ENCODE peak calls at places on chromosomes 3 and 15, in six cellular contexts. Y is lung; D is NCI-H1417; N is naive thymus-derived CD4-positive, alpha-beta T cell; U is substantia nigra; F is CD4-positive, alpha-beta memory T cell. Q is an unnamed sample.
A peak's percentile ranks its signal among the peaks of the same experiment; 100 is the strongest.

GRCh38 chr3:130354430-130354829 is 9.0 kb downstream of the COL6A5 start:
- DNase-seq in Y (no peak), D (no peak), N (no peak), U (no peak), F (no peak), Q (no peak)

GRCh38 chr3:125107861-125108567 is 52.2 kb upstream of the HEG1 start:
- DNase-seq in Y (no peak), D (no peak), N (no peak), U (no peak), F (no peak), Q (no peak)

GRCh38 chr3:174287601-174288180 is 571.4 kb upstream of the NAALADL2 start:
- DNase-seq in Y (no peak), D (no peak), N (no peak), U (no peak), F (no peak), Q (no peak)

GRCh38 chr3:64539451-64540196 is 148.2 kb downstream of the ADAMTS9 start:
- DNase-seq in Y (no peak), D (no peak), N (no peak), U (no peak), F (no peak), Q (no peak)

GRCh38 chr15:48681274-48681840 is 35.8 kb upstream of the FBN1 start:
- DNase-seq in Y (no peak), D (peak; percentile 25), N (no peak), U (no peak), F (no peak), Q (peak; percentile 7)

GRCh38 chr3:160598865-160599264 is 33.5 kb upstream of the KPNA4 start:
- DNase-seq in Y (no peak), D (no peak), N (no peak), U (no peak), F (no peak), Q (no peak)

GRCh38 chr15:59691194-59691805 is 2.2 kb upstream of the BNIP2 start:
- DNase-seq in Y (no peak), D (peak; percentile 33), N (peak; percentile 50), U (no peak), F (peak; percentile 48), Q (peak; percentile 23)

GRCh38 chr15:73685561-73685960 is 1.4 kb downstream of the CD276 start:
- DNase-seq in Y (no peak), D (no peak), N (no peak), U (no peak), F (no peak), Q (no peak)

GRCh38 chr3:24475945-24476344 is 18.7 kb downstream of the THRB start:
- DNase-seq in Y (no peak), D (no peak), N (no peak), U (no peak), F (no peak), Q (no peak)

GRCh38 chr15:58522865-58523264 is 91.1 kb downstream of the LIPC start:
- DNase-seq in Y (no peak), D (no peak), N (no peak), U (no peak), F (no peak), Q (no peak)

GRCh38 chr15:57245130-57245529 is 131.2 kb upstream of the CGNL1 start:
- DNase-seq in Y (no peak), D (peak; percentile 42), N (no peak), U (no peak), F (no peak), Q (no peak)

GRCh38 chr3:194824676-194825075 is 139.0 kb downstream of the FAM43A start:
- DNase-seq in Y (no peak), D (no peak), N (no peak), U (no peak), F (no peak), Q (no peak)

GRCh38 chr3:65548848-65549625 is 489.7 kb downstream of the MAGI1 start:
- DNase-seq in Y (no peak), D (no peak), N (no peak), U (no peak), F (no peak), Q (no peak)

GRCh38 chr3:149898771-149899170 is 71.9 kb downstream of the PFN2 start:
- DNase-seq in Y (no peak), D (no peak), N (no peak), U (no peak), F (no peak), Q (no peak)

GRCh38 chr15:47720555-47720954 is 3.2 kb downstream of the SEMA6D start:
- DNase-seq in Y (no peak), D (no peak), N (no peak), U (no peak), F (no peak), Q (no peak)

GRCh38 chr3:147395975-147396708 is 10.2 kb downstream of the ZIC4 start:
- DNase-seq in Y (no peak), D (no peak), N (no peak), U (no peak), F (no peak), Q (no peak)

GRCh38 chr15:100686725-100687488 is 84.5 kb downstream of the ASB7 start:
- DNase-seq in Y (no peak), D (no peak), N (no peak), U (no peak), F (no peak), Q (no peak)

GRCh38 chr3:195260286-195260905 is 10.6 kb downstream of the XXYLT1 start:
- DNase-seq in Y (peak; percentile 42), D (peak; percentile 80), N (no peak), U (no peak), F (no peak), Q (no peak)

GRCh38 chr3:171791695-171792082 is 18.6 kb downstream of the PLD1 start:
- DNase-seq in Y (no peak), D (no peak), N (no peak), U (no peak), F (no peak), Q (peak; percentile 17)

GRCh38 chr15:45458746-45459403 is 63.7 kb downstream of the SLC30A4 start:
- DNase-seq in Y (peak; percentile 75), D (peak; percentile 23), N (peak; percentile 79), U (peak; percentile 30), F (peak; percentile 79), Q (peak; percentile 6)

GRCh38 chr3:39148116-39149058 is 5.0 kb downstream of the CSRNP1 start:
- DNase-seq in Y (no peak), D (no peak), N (peak; percentile 40), U (no peak), F (no peak), Q (no peak)

GRCh38 chr3:113948015-113948917 is 453 bp downstream of the ZDHHC23 start:
- DNase-seq in Y (peak; percentile 42), D (peak; percentile 87), N (peak; percentile 27), U (no peak), F (peak; percentile 19), Q (peak; percentile 77)

GRCh38 chr15:99385865-99386264 is 134.6 kb downstream of the LRRC28 start:
- DNase-seq in Y (peak; percentile 56), D (no peak), N (peak; percentile 5), U (no peak), F (no peak), Q (no peak)

GRCh38 chr3:101639280-101639963 is 37.5 kb downstream of the ZBTB11 start:
- DNase-seq in Y (no peak), D (no peak), N (no peak), U (no peak), F (no peak), Q (no peak)

GRCh38 chr3:143970773-143971366 is 753 bp upstream of the DIPK2A start:
- DNase-seq in Y (peak; percentile 46), D (peak; percentile 96), N (peak; percentile 33), U (peak; percentile 59), F (no peak), Q (peak; percentile 78)

GRCh38 chr3:48034000-48034516 is 17.8 kb upstream of the MAP4 start:
- DNase-seq in Y (no peak), D (no peak), N (no peak), U (no peak), F (no peak), Q (no peak)

GRCh38 chr3:40248591-40248990 is 60.9 kb upstream of the EIF1B start:
- DNase-seq in Y (no peak), D (no peak), N (no peak), U (no peak), F (no peak), Q (no peak)

Q was measured in COR-L47.